ENCODE peak calls at places on chromosomes 2 and 18, in five cellular contexts. One of them, this sample, is unnamed.

GRCh38 chr18:23151414-23152099 is 16.3 kb downstream of the CABLES1 start:
- DNase-seq in AG09309: no peak
- DNase-seq in CD4-positive, alpha-beta T cell: no peak
- DNase-seq in psoas muscle: no peak
- DNase-seq in foreskin melanocyte: no peak
- DNase-seq in this sample: no peak

GRCh38 chr2:31401580-31401979 is 13.0 kb downstream of the XDH start:
- DNase-seq in AG09309: peak; percentile 95
- DNase-seq in CD4-positive, alpha-beta T cell: no peak
- DNase-seq in psoas muscle: no peak
- DNase-seq in foreskin melanocyte: peak; percentile 77
- DNase-seq in this sample: no peak

GRCh38 chr2:237408280-237408679 is 5.7 kb downstream of the COL6A3 start:
- DNase-seq in AG09309: no peak
- DNase-seq in CD4-positive, alpha-beta T cell: no peak
- DNase-seq in psoas muscle: peak; percentile 56
- DNase-seq in foreskin melanocyte: no peak
- DNase-seq in this sample: no peak

GRCh38 chr2:190655570-190655969 is 6.7 kb downstream of the NAB1 start:
- DNase-seq in AG09309: no peak
- DNase-seq in CD4-positive, alpha-beta T cell: no peak
- DNase-seq in psoas muscle: no peak
- DNase-seq in foreskin melanocyte: no peak
- DNase-seq in this sample: no peak

GRCh38 chr2:226185613-226186211 is 613.9 kb downstream of the IRS1 start:
- DNase-seq in AG09309: peak; percentile 97
- DNase-seq in CD4-positive, alpha-beta T cell: no peak
- DNase-seq in psoas muscle: no peak
- DNase-seq in foreskin melanocyte: peak; percentile 90
- DNase-seq in this sample: no peak

GRCh38 chr2:146246734-146247523 is 1597.9 kb upstream of the ACVR2A start:
- DNase-seq in AG09309: no peak
- DNase-seq in CD4-positive, alpha-beta T cell: no peak
- DNase-seq in psoas muscle: no peak
- DNase-seq in foreskin melanocyte: no peak
- DNase-seq in this sample: no peak

GRCh38 chr2:238773472-238773871 is 74.4 kb upstream of the TWIST2 start:
- DNase-seq in AG09309: no peak
- DNase-seq in CD4-positive, alpha-beta T cell: no peak
- DNase-seq in psoas muscle: no peak
- DNase-seq in foreskin melanocyte: no peak
- DNase-seq in this sample: no peak

GRCh38 chr2:86025229-86025820 is 80.4 kb downstream of the POLR1A start:
- DNase-seq in AG09309: no peak
- DNase-seq in CD4-positive, alpha-beta T cell: no peak
- DNase-seq in psoas muscle: no peak
- DNase-seq in foreskin melanocyte: no peak
- DNase-seq in this sample: no peak

GRCh38 chr2:64447317-64448060 is 6.5 kb upstream of the LGALSL start:
- DNase-seq in AG09309: no peak
- DNase-seq in CD4-positive, alpha-beta T cell: no peak
- DNase-seq in psoas muscle: peak; percentile 13
- DNase-seq in foreskin melanocyte: no peak
- DNase-seq in this sample: no peak

GRCh38 chr2:85753525-85754312 is at the start of gene ATOH8:
- DNase-seq in AG09309: no peak
- DNase-seq in CD4-positive, alpha-beta T cell: no peak
- DNase-seq in psoas muscle: peak; percentile 83
- DNase-seq in foreskin melanocyte: no peak
- DNase-seq in this sample: peak; percentile 95

GRCh38 chr18:35740616-35741015 is 159.1 kb downstream of the GALNT1 start:
- DNase-seq in AG09309: no peak
- DNase-seq in CD4-positive, alpha-beta T cell: no peak
- DNase-seq in psoas muscle: no peak
- DNase-seq in foreskin melanocyte: no peak
- DNase-seq in this sample: no peak

GRCh38 chr2:1649871-1650473 is 94.3 kb downstream of the PXDN start:
- DNase-seq in AG09309: no peak
- DNase-seq in CD4-positive, alpha-beta T cell: no peak
- DNase-seq in psoas muscle: no peak
- DNase-seq in foreskin melanocyte: no peak
- DNase-seq in this sample: peak; percentile 29

GRCh38 chr2:18664421-18664820 is 75.1 kb upstream of the NT5C1B start:
- DNase-seq in AG09309: no peak
- DNase-seq in CD4-positive, alpha-beta T cell: no peak
- DNase-seq in psoas muscle: no peak
- DNase-seq in foreskin melanocyte: no peak
- DNase-seq in this sample: no peak

GRCh38 chr2:232350804-232351685 is 27.5 kb upstream of the ALPP start:
- DNase-seq in AG09309: no peak
- DNase-seq in CD4-positive, alpha-beta T cell: no peak
- DNase-seq in psoas muscle: no peak
- DNase-seq in foreskin melanocyte: no peak
- DNase-seq in this sample: peak; percentile 27

GRCh38 chr18:48859311-48860275 is 91.2 kb downstream of the SMAD7 start:
- DNase-seq in AG09309: no peak
- DNase-seq in CD4-positive, alpha-beta T cell: no peak
- DNase-seq in psoas muscle: peak; percentile 42
- DNase-seq in foreskin melanocyte: no peak
- DNase-seq in this sample: no peak

GRCh38 chr2:24123212-24124002 is at the start of the genes FAM228B and PFN4:
- DNase-seq in AG09309: no peak
- DNase-seq in CD4-positive, alpha-beta T cell: peak; percentile 25
- DNase-seq in psoas muscle: peak; percentile 92
- DNase-seq in foreskin melanocyte: peak; percentile 56
- DNase-seq in this sample: peak; percentile 97

GRCh38 chr2:121333834-121334558 is 49.0 kb upstream of the TFCP2L1 start:
- DNase-seq in AG09309: no peak
- DNase-seq in CD4-positive, alpha-beta T cell: no peak
- DNase-seq in psoas muscle: no peak
- DNase-seq in foreskin melanocyte: no peak
- DNase-seq in this sample: no peak

GRCh38 chr2:62304429-62305417 is 108.8 kb downstream of the B3GNT2 start:
- DNase-seq in AG09309: peak; percentile 20
- DNase-seq in CD4-positive, alpha-beta T cell: no peak
- DNase-seq in psoas muscle: peak; percentile 47
- DNase-seq in foreskin melanocyte: no peak
- DNase-seq in this sample: peak; percentile 85

GRCh38 chr18:657311-657997 is at the start of gene TYMS:
- DNase-seq in AG09309: no peak
- DNase-seq in CD4-positive, alpha-beta T cell: no peak
- DNase-seq in psoas muscle: peak; percentile 24
- DNase-seq in foreskin melanocyte: peak; percentile 45
- DNase-seq in this sample: peak; percentile 84

GRCh38 chr2:128752691-128753263 is 434.1 kb upstream of the HS6ST1 start:
- DNase-seq in AG09309: no peak
- DNase-seq in CD4-positive, alpha-beta T cell: no peak
- DNase-seq in psoas muscle: no peak
- DNase-seq in foreskin melanocyte: no peak
- DNase-seq in this sample: peak; percentile 43

GRCh38 chr2:44268259-44268649 is 7.0 kb upstream of the SLC3A1 start:
- DNase-seq in AG09309: no peak
- DNase-seq in CD4-positive, alpha-beta T cell: no peak
- DNase-seq in psoas muscle: no peak
- DNase-seq in foreskin melanocyte: no peak
- DNase-seq in this sample: no peak

GRCh38 chr2:110125292-110125691 is 9.7 kb upstream of the MALL start:
- DNase-seq in AG09309: no peak
- DNase-seq in CD4-positive, alpha-beta T cell: no peak
- DNase-seq in psoas muscle: no peak
- DNase-seq in foreskin melanocyte: no peak
- DNase-seq in this sample: no peak

GRCh38 chr2:118013221-118013723 is 598 bp downstream of the CCDC93 start:
- DNase-seq in AG09309: no peak
- DNase-seq in CD4-positive, alpha-beta T cell: no peak
- DNase-seq in psoas muscle: peak; percentile 58
- DNase-seq in foreskin melanocyte: peak; percentile 2
- DNase-seq in this sample: peak; percentile 70

GRCh38 chr2:186099772-186100171 is 361.2 kb downstream of the FSIP2 start:
- DNase-seq in AG09309: no peak
- DNase-seq in CD4-positive, alpha-beta T cell: no peak
- DNase-seq in psoas muscle: no peak
- DNase-seq in foreskin melanocyte: no peak
- DNase-seq in this sample: no peak

GRCh38 chr18:46481048-46481846 is 175.8 kb downstream of the LOXHD1 start:
- DNase-seq in AG09309: peak; percentile 11
- DNase-seq in CD4-positive, alpha-beta T cell: peak; percentile 39
- DNase-seq in psoas muscle: no peak
- DNase-seq in foreskin melanocyte: no peak
- DNase-seq in this sample: no peak

GRCh38 chr2:85926931-85927527 is 38.2 kb upstream of the ST3GAL5 start:
- DNase-seq in AG09309: no peak
- DNase-seq in CD4-positive, alpha-beta T cell: no peak
- DNase-seq in psoas muscle: no peak
- DNase-seq in foreskin melanocyte: no peak
- DNase-seq in this sample: no peak

GRCh38 chr2:154170400-154170799 is 298.7 kb downstream of the GALNT13 start:
- DNase-seq in AG09309: no peak
- DNase-seq in CD4-positive, alpha-beta T cell: no peak
- DNase-seq in psoas muscle: no peak
- DNase-seq in foreskin melanocyte: no peak
- DNase-seq in this sample: no peak

GRCh38 chr2:122194546-122194945 is 439.1 kb downstream of the TSN start:
- DNase-seq in AG09309: no peak
- DNase-seq in CD4-positive, alpha-beta T cell: no peak
- DNase-seq in psoas muscle: no peak
- DNase-seq in foreskin melanocyte: no peak
- DNase-seq in this sample: no peak

GRCh38 chr2:3536682-3537632 is 17.6 kb upstream of the ADI1 start:
- DNase-seq in AG09309: no peak
- DNase-seq in CD4-positive, alpha-beta T cell: no peak
- DNase-seq in psoas muscle: peak; percentile 55
- DNase-seq in foreskin melanocyte: peak; percentile 54
- DNase-seq in this sample: no peak

GRCh38 chr18:22473366-22473765 is 55.7 kb upstream of the CTAGE1 start:
- DNase-seq in AG09309: no peak
- DNase-seq in CD4-positive, alpha-beta T cell: no peak
- DNase-seq in psoas muscle: no peak
- DNase-seq in foreskin melanocyte: no peak
- DNase-seq in this sample: no peak

GRCh38 chr2:181138816-181139215 is 158.4 kb downstream of the UBE2E3 start:
- DNase-seq in AG09309: no peak
- DNase-seq in CD4-positive, alpha-beta T cell: no peak
- DNase-seq in psoas muscle: no peak
- DNase-seq in foreskin melanocyte: no peak
- DNase-seq in this sample: no peak

GRCh38 chr2:173462908-173463840 is 108.5 kb downstream of the CDCA7 start:
- DNase-seq in AG09309: no peak
- DNase-seq in CD4-positive, alpha-beta T cell: no peak
- DNase-seq in psoas muscle: no peak
- DNase-seq in foreskin melanocyte: no peak
- DNase-seq in this sample: no peak

GRCh38 chr18:64110692-64111480 is 38.0 kb downstream of the LINC00305 start:
- DNase-seq in AG09309: no peak
- DNase-seq in CD4-positive, alpha-beta T cell: no peak
- DNase-seq in psoas muscle: no peak
- DNase-seq in foreskin melanocyte: no peak
- DNase-seq in this sample: no peak

GRCh38 chr18:8834837-8835236 is 129.5 kb downstream of the MTCL1 start:
- DNase-seq in AG09309: no peak
- DNase-seq in CD4-positive, alpha-beta T cell: no peak
- DNase-seq in psoas muscle: no peak
- DNase-seq in foreskin melanocyte: no peak
- DNase-seq in this sample: no peak

GRCh38 chr18:39675358-39675757 is 2109.8 kb upstream of the CELF4 start:
- DNase-seq in AG09309: peak; percentile 29
- DNase-seq in CD4-positive, alpha-beta T cell: no peak
- DNase-seq in psoas muscle: no peak
- DNase-seq in foreskin melanocyte: no peak
- DNase-seq in this sample: no peak

GRCh38 chr2:160652236-160652635 is 158.6 kb upstream of the RBMS1 start:
- DNase-seq in AG09309: no peak
- DNase-seq in CD4-positive, alpha-beta T cell: peak; percentile 36
- DNase-seq in psoas muscle: no peak
- DNase-seq in foreskin melanocyte: no peak
- DNase-seq in this sample: peak; percentile 46

GRCh38 chr2:74864728-74865722 is 31.1 kb downstream of the HK2 start:
- DNase-seq in AG09309: no peak
- DNase-seq in CD4-positive, alpha-beta T cell: no peak
- DNase-seq in psoas muscle: peak; percentile 37
- DNase-seq in foreskin melanocyte: no peak
- DNase-seq in this sample: no peak

GRCh38 chr18:42730272-42730671 is 385.2 kb downstream of the RIT2 start:
- DNase-seq in AG09309: no peak
- DNase-seq in CD4-positive, alpha-beta T cell: no peak
- DNase-seq in psoas muscle: no peak
- DNase-seq in foreskin melanocyte: no peak
- DNase-seq in this sample: no peak

GRCh38 chr2:128554151-128554769 is 235.6 kb upstream of the HS6ST1 start:
- DNase-seq in AG09309: no peak
- DNase-seq in CD4-positive, alpha-beta T cell: no peak
- DNase-seq in psoas muscle: no peak
- DNase-seq in foreskin melanocyte: no peak
- DNase-seq in this sample: no peak

This sample was measured in left lung.